ENCODE peak calls at places on chromosomes 12 and 14, in seven cellular contexts. One of them, this sample, is unnamed.

GRCh38 chr14:68634346-68634745 is 158.5 kb downstream of the ZFP36L1 start:
- DNase-seq in AG20443: no peak
- DNase-seq in MCF 10A: no peak
- DNase-seq in ascending aorta: no peak
- DNase-seq in foreskin keratinocyte: no peak
- DNase-seq in GM13977: no peak
- DNase-seq in iris pigment epithelial cell: no peak
- DNase-seq in this sample: no peak

GRCh38 chr12:49962861-49963765 is 1.4 kb downstream of the AQP5 start:
- DNase-seq in ascending aorta: peak
- DNase-seq in MCF 10A: peak
- DNase-seq in GM13977: no peak
- DNase-seq in foreskin keratinocyte: peak
- DNase-seq in AG20443: no peak
- DNase-seq in iris pigment epithelial cell: no peak
- DNase-seq in this sample: no peak

GRCh38 chr12:3078086-3078820 is 1.1 kb downstream of the TSPAN9 start:
- DNase-seq in foreskin keratinocyte: no peak
- DNase-seq in iris pigment epithelial cell: no peak
- DNase-seq in ascending aorta: no peak
- DNase-seq in GM13977: no peak
- DNase-seq in MCF 10A: peak
- DNase-seq in AG20443: peak
- DNase-seq in this sample: no peak

GRCh38 chr12:22627351-22627750 is 2.4 kb downstream of the ETNK1 start:
- DNase-seq in AG20443: no peak
- DNase-seq in foreskin keratinocyte: no peak
- DNase-seq in GM13977: no peak
- DNase-seq in ascending aorta: no peak
- DNase-seq in iris pigment epithelial cell: no peak
- DNase-seq in MCF 10A: peak
- DNase-seq in this sample: no peak

GRCh38 chr12:132444957-132445883 is 44.7 kb upstream of the FBRSL1 start:
- DNase-seq in iris pigment epithelial cell: no peak
- DNase-seq in AG20443: no peak
- DNase-seq in ascending aorta: no peak
- DNase-seq in foreskin keratinocyte: no peak
- DNase-seq in MCF 10A: no peak
- DNase-seq in GM13977: peak
- DNase-seq in this sample: no peak

GRCh38 chr14:99876406-99876805 is 83.2 kb downstream of the EML1 start:
- DNase-seq in GM13977: no peak
- DNase-seq in iris pigment epithelial cell: no peak
- DNase-seq in ascending aorta: no peak
- DNase-seq in AG20443: no peak
- DNase-seq in foreskin keratinocyte: no peak
- DNase-seq in MCF 10A: no peak
- DNase-seq in this sample: no peak

GRCh38 chr12:111203969-111204368 is 164.9 kb downstream of the PHETA1 start:
- DNase-seq in ascending aorta: no peak
- DNase-seq in AG20443: no peak
- DNase-seq in foreskin keratinocyte: no peak
- DNase-seq in MCF 10A: no peak
- DNase-seq in iris pigment epithelial cell: no peak
- DNase-seq in GM13977: no peak
- DNase-seq in this sample: no peak

GRCh38 chr12:1559729-1560128 is 34.7 kb downstream of the FBXL14 start:
- DNase-seq in AG20443: no peak
- DNase-seq in MCF 10A: no peak
- DNase-seq in GM13977: no peak
- DNase-seq in foreskin keratinocyte: no peak
- DNase-seq in iris pigment epithelial cell: no peak
- DNase-seq in ascending aorta: no peak
- DNase-seq in this sample: no peak

GRCh38 chr12:125140918-125141573 is 75.8 kb downstream of the AACS start:
- DNase-seq in iris pigment epithelial cell: peak
- DNase-seq in MCF 10A: peak
- DNase-seq in foreskin keratinocyte: peak
- DNase-seq in GM13977: no peak
- DNase-seq in AG20443: peak
- DNase-seq in ascending aorta: no peak
- DNase-seq in this sample: peak

GRCh38 chr12:1912580-1913376 is 5.7 kb downstream of the CACNA2D4 start:
- DNase-seq in AG20443: peak
- DNase-seq in foreskin keratinocyte: no peak
- DNase-seq in MCF 10A: peak
- DNase-seq in ascending aorta: peak
- DNase-seq in GM13977: peak
- DNase-seq in iris pigment epithelial cell: no peak
- DNase-seq in this sample: peak

GRCh38 chr12:117111386-117112267 is 12.4 kb upstream of the TESC start:
- DNase-seq in iris pigment epithelial cell: no peak
- DNase-seq in GM13977: no peak
- DNase-seq in AG20443: no peak
- DNase-seq in ascending aorta: no peak
- DNase-seq in MCF 10A: no peak
- DNase-seq in foreskin keratinocyte: no peak
- DNase-seq in this sample: no peak

GRCh38 chr12:102629262-102629888 is 149.0 kb upstream of the IGF1 start:
- DNase-seq in AG20443: peak
- DNase-seq in MCF 10A: no peak
- DNase-seq in ascending aorta: no peak
- DNase-seq in GM13977: no peak
- DNase-seq in foreskin keratinocyte: no peak
- DNase-seq in iris pigment epithelial cell: peak
- DNase-seq in this sample: no peak

GRCh38 chr12:3302406-3303041 is 188.5 kb upstream of the PRMT8 start:
- DNase-seq in ascending aorta: no peak
- DNase-seq in MCF 10A: no peak
- DNase-seq in GM13977: no peak
- DNase-seq in AG20443: no peak
- DNase-seq in iris pigment epithelial cell: no peak
- DNase-seq in foreskin keratinocyte: no peak
- DNase-seq in this sample: no peak

GRCh38 chr12:3680919-3681594 is 71.9 kb downstream of the CRACR2A start:
- DNase-seq in AG20443: no peak
- DNase-seq in MCF 10A: peak
- DNase-seq in GM13977: no peak
- DNase-seq in foreskin keratinocyte: no peak
- DNase-seq in iris pigment epithelial cell: peak
- DNase-seq in ascending aorta: no peak
- DNase-seq in this sample: no peak

GRCh38 chr12:118136559-118137003 is 657 bp downstream of the PEBP1 start:
- DNase-seq in AG20443: peak
- DNase-seq in foreskin keratinocyte: peak
- DNase-seq in MCF 10A: peak
- DNase-seq in ascending aorta: peak
- DNase-seq in iris pigment epithelial cell: peak
- DNase-seq in GM13977: peak
- DNase-seq in this sample: no peak